ENCODE peak calls at places on chromosomes 6 and 20, in ten cellular contexts. I is hypothalamus, U is right lobe of liver, X is coronary artery, V is HS-5, S is RPMI8226, K is ovary, M is choroid plexus epithelial cell, D is fibroblast of pulmonary artery, L is fibroblast of lung. A is an unnamed sample.

GRCh38 chr20:47950103-47950502 is 164.8 kb upstream of the SULF2 start:
- DNase-seq in X (no peak), I (peak; percentile 6), M (peak; percentile 45), D (peak; percentile 83), U (no peak), V (no peak), L (no peak), K (no peak), S (peak; percentile 12), A (peak; percentile 93)

GRCh38 chr6:2777249-2777648 is 12.1 kb downstream of the WRNIP1 start:
- DNase-seq in S (no peak), U (no peak), L (no peak), D (no peak), V (no peak), K (no peak), X (no peak), I (no peak), M (no peak), A (no peak)

GRCh38 chr6:21278078-21278790 is 315.3 kb upstream of the SOX4 start:
- DNase-seq in S (no peak), K (peak; percentile 70), D (no peak), V (no peak), L (peak; percentile 14), U (no peak), X (no peak), I (no peak), M (no peak), A (no peak)

GRCh38 chr20:36847009-36847709 is 28.8 kb upstream of the TLDC2 start:
- DNase-seq in U (no peak), D (peak; percentile 96), X (peak; percentile 94), V (no peak), K (peak; percentile 71), S (no peak), I (peak; percentile 70), L (peak; percentile 90), M (peak; percentile 63), A (no peak)

GRCh38 chr20:52972190-52972937 is at the start of gene TSHZ2:
- DNase-seq in X (no peak), I (no peak), V (peak; percentile 56), K (peak; percentile 68), D (peak; percentile 65), L (peak; percentile 73), M (peak; percentile 13), S (no peak), U (peak; percentile 93), A (no peak)

GRCh38 chr6:10743514-10743913 is 4.1 kb upstream of the TMEM14B start:
- DNase-seq in U (no peak), D (no peak), M (no peak), V (no peak), K (no peak), L (no peak), X (no peak), I (no peak), S (no peak), A (no peak)

GRCh38 chr20:57451759-57452661 is 60.8 kb downstream of the RBM38 start:
- DNase-seq in K (no peak), M (no peak), X (no peak), S (no peak), L (no peak), I (no peak), V (no peak), U (no peak), D (no peak), A (no peak)

GRCh38 chr6:125834347-125834746 is 43.6 kb downstream of the NCOA7 start:
- DNase-seq in X (no peak), I (no peak), M (peak; percentile 46), U (no peak), K (no peak), S (no peak), V (no peak), D (no peak), L (no peak), A (no peak)

GRCh38 chr20:3980260-3981131 is 34.9 kb downstream of the RNF24 start:
- DNase-seq in X (no peak), D (peak; percentile 50), M (peak; percentile 76), K (peak; percentile 33), V (peak; percentile 51), S (peak; percentile 80), L (peak; percentile 76), I (no peak), U (no peak), A (peak; percentile 80)

GRCh38 chr20:10309326-10309725 is 90.7 kb downstream of the SNAP25 start:
- DNase-seq in L (peak; percentile 98), U (no peak), I (no peak), D (peak; percentile 88), V (peak; percentile 95), X (no peak), S (no peak), M (peak; percentile 93), K (no peak), A (peak; percentile 25)

GRCh38 chr6:904994-905393 is 212.1 kb upstream of the EXOC2 start:
- DNase-seq in V (no peak), L (no peak), X (no peak), D (no peak), M (no peak), K (no peak), U (no peak), S (no peak), I (no peak), A (no peak)

GRCh38 chr20:37276494-37277252 is 12.8 kb upstream of the MANBAL start:
- DNase-seq in V (no peak), S (peak; percentile 90), I (no peak), K (peak; percentile 85), U (peak; percentile 55), L (peak; percentile 95), X (no peak), D (peak; percentile 86), M (peak; percentile 97), A (peak; percentile 79)

GRCh38 chr6:138722425-138723371 is 50.9 kb upstream of the CCDC28A start:
- DNase-seq in D (peak; percentile 62), V (no peak), I (no peak), K (no peak), L (peak; percentile 20), U (no peak), X (no peak), S (no peak), M (peak; percentile 89), A (peak; percentile 77)

GRCh38 chr6:35428421-35429149 is 23.6 kb upstream of the FANCE start:
- DNase-seq in M (peak; percentile 18), U (peak; percentile 80), D (no peak), X (no peak), I (no peak), K (no peak), V (peak; percentile 50), L (peak; percentile 24), S (no peak), A (peak; percentile 68)

GRCh38 chr6:156167289-156168076 is 609.7 kb upstream of the ARID1B start:
- DNase-seq in U (no peak), L (peak; percentile 57), K (peak; percentile 48), I (no peak), V (no peak), S (no peak), X (no peak), D (peak; percentile 45), M (peak; percentile 5), A (peak; percentile 95)

GRCh38 chr6:133609404-133610270 is 279.3 kb upstream of the TCF21 start:
- DNase-seq in D (peak; percentile 100), M (peak; percentile 99), K (no peak), X (no peak), L (peak; percentile 100), V (peak; percentile 99), I (no peak), S (no peak), U (no peak), A (peak; percentile 52)

GRCh38 chr6:11852061-11852619 is 73.5 kb upstream of the ADTRP start:
- DNase-seq in L (no peak), I (no peak), S (peak; percentile 69), V (no peak), U (no peak), K (no peak), M (no peak), D (no peak), X (no peak), A (no peak)

GRCh38 chr6:99905209-99906106 is 88.6 kb downstream of the MCHR2 start:
- DNase-seq in V (peak; percentile 32), I (no peak), L (peak; percentile 33), K (no peak), X (no peak), M (peak; percentile 72), U (no peak), D (peak; percentile 42), S (peak; percentile 39), A (peak; percentile 42)

GRCh38 chr20:54063998-54064676 is 6.3 kb downstream of the BCAS1 start:
- DNase-seq in M (no peak), I (no peak), S (no peak), V (no peak), K (no peak), U (no peak), L (no peak), D (no peak), X (no peak), A (no peak)

GRCh38 chr6:122645256-122645655 is 35.1 kb downstream of the PKIB start:
- DNase-seq in X (no peak), U (no peak), K (no peak), L (no peak), I (no peak), V (no peak), M (no peak), S (no peak), D (no peak), A (no peak)

GRCh38 chr6:12957321-12958051 is 240.9 kb downstream of the PHACTR1 start:
- DNase-seq in U (peak; percentile 51), M (peak; percentile 71), X (peak; percentile 76), D (peak; percentile 78), V (no peak), L (peak; percentile 48), S (peak; percentile 40), K (peak; percentile 61), I (peak; percentile 72), A (peak; percentile 38)

GRCh38 chr20:57429579-57430202 is 38.5 kb downstream of the RBM38 start:
- DNase-seq in U (no peak), K (no peak), V (no peak), L (no peak), M (no peak), S (no peak), D (no peak), I (no peak), X (no peak), A (no peak)

GRCh38 chr6:1535295-1535694 is 74.4 kb upstream of the FOXC1 start:
- DNase-seq in S (no peak), V (no peak), D (peak; percentile 7), X (no peak), U (no peak), I (no peak), M (no peak), L (no peak), K (no peak), A (peak; percentile 32)

GRCh38 chr6:56690519-56691200 is 48.0 kb upstream of the DST start:
- DNase-seq in L (peak; percentile 71), D (peak; percentile 88), S (no peak), U (no peak), K (no peak), I (no peak), M (peak; percentile 82), X (no peak), V (peak; percentile 80), A (peak; percentile 77)

A was measured in lung microvascular endothelial cell.